ENCODE peak calls at places on chromosomes 6 and 20, in five cellular contexts. G is esophagus muscularis mucosa; O is naive thymus-derived CD8-positive, alpha-beta T cell; D is fibroblast of gingiva; K is GM18507. I is an unnamed sample.

GRCh38 chr20:24462461-24463010 is 6.9 kb upstream of the SYNDIG1 start:
- DNase-seq in G (no peak), O (no peak), D (no peak), K (no peak), I (no peak)

GRCh38 chr6:121851056-121851455 is 415.6 kb downstream of the GJA1 start:
- DNase-seq in G (no peak), O (no peak), D (peak; percentile 12), K (no peak), I (no peak)

GRCh38 chr6:145929037-145929633 is 35.0 kb downstream of the SHPRH start:
- DNase-seq in G (no peak), O (no peak), D (peak; percentile 36), K (no peak), I (no peak)

GRCh38 chr6:146876271-146877151 is 277.7 kb downstream of the ADGB start:
- DNase-seq in G (no peak), O (no peak), D (no peak), K (no peak), I (no peak)

GRCh38 chr6:152356659-152357058 is 280.5 kb downstream of the SYNE1 start:
- DNase-seq in G (no peak), O (no peak), D (peak; percentile 35), K (no peak), I (no peak)

GRCh38 chr6:8546496-8546895 is 111.2 kb upstream of the SLC35B3 start:
- DNase-seq in G (no peak), O (no peak), D (no peak), K (no peak), I (no peak)

GRCh38 chr6:160931378-160932343 is 59.9 kb upstream of the MAP3K4 start:
- DNase-seq in G (no peak), O (no peak), D (no peak), K (no peak), I (no peak)

GRCh38 chr6:112384511-112384910 is 37.4 kb downstream of the RFPL4B start:
- DNase-seq in G (no peak), O (no peak), D (no peak), K (no peak), I (no peak)

GRCh38 chr6:129748212-129748900 is 38.4 kb upstream of the ARHGAP18 start:
- DNase-seq in G (no peak), O (peak; percentile 18), D (peak; percentile 36), K (peak; percentile 30), I (peak; percentile 13)

GRCh38 chr6:90496617-90497016 is 90.3 kb downstream of the MAP3K7 start:
- DNase-seq in G (no peak), O (no peak), D (no peak), K (no peak), I (no peak)

GRCh38 chr6:62652692-62653328 is 366.8 kb upstream of the KHDRBS2 start:
- DNase-seq in G (no peak), O (no peak), D (peak; percentile 6), K (no peak), I (no peak)

GRCh38 chr20:22920898-22921297 is 114.2 kb upstream of the SSTR4 start:
- DNase-seq in G (peak; percentile 47), O (no peak), D (no peak), K (no peak), I (no peak)

GRCh38 chr20:19497064-19497463 is 261.0 kb upstream of the RIN2 start:
- DNase-seq in G (no peak), O (no peak), D (peak; percentile 67), K (no peak), I (no peak)

GRCh38 chr6:146850238-146850896 is 251.6 kb downstream of the ADGB start:
- DNase-seq in G (no peak), O (no peak), D (no peak), K (no peak), I (no peak)

I was measured in psoas muscle.